ENCODE peak calls at places on chromosomes 5 and 9, in eight cellular contexts. J, E, O, Y, A, W, M and L are unnamed samples.

GRCh38 chr5:94196959-94197358 is 421.4 kb downstream of the KIAA0825 start:
- DNase-seq in J (no peak), E (no peak), O (no peak), Y (no peak), A (no peak), W (no peak), M (no peak), L (no peak)

GRCh38 chr5:147455321-147455720 is 54.5 kb downstream of the DPYSL3 start:
- DNase-seq in J (peak), E (peak), O (no peak), Y (peak), A (peak), W (peak), M (no peak), L (no peak)

GRCh38 chr5:39437469-39437868 is 12.7 kb upstream of the DAB2 start:
- DNase-seq in J (no peak), E (no peak), O (no peak), Y (peak), A (no peak), W (no peak), M (no peak), L (no peak)

GRCh38 chr5:68277427-68277826 is 61.9 kb downstream of the PIK3R1 start:
- DNase-seq in J (peak), E (no peak), O (no peak), Y (peak), A (no peak), W (peak), M (peak), L (no peak)

GRCh38 chr9:135489188-135489918 is 9.8 kb downstream of the PPP1R26 start:
- DNase-seq in J (no peak), E (no peak), O (no peak), Y (no peak), A (no peak), W (no peak), M (no peak), L (no peak)

GRCh38 chr5:103057208-103058130 is 62.5 kb downstream of the GIN1 start:
- DNase-seq in J (peak), E (no peak), O (no peak), Y (peak), A (no peak), W (peak), M (peak), L (no peak)

GRCh38 chr9:94672811-94673487 is 33.6 kb upstream of the FBP1 start:
- DNase-seq in J (peak), E (no peak), O (no peak), Y (peak), A (peak), W (peak), M (peak), L (no peak)

GRCh38 chr9:130336885-130337284 is 71.3 kb downstream of the HMCN2 start:
- DNase-seq in J (no peak), E (no peak), O (no peak), Y (no peak), A (no peak), W (no peak), M (no peak), L (no peak)

GRCh38 chr9:115614931-115615401 is 497.0 kb upstream of the TNC start:
- DNase-seq in J (peak), E (no peak), O (no peak), Y (peak), A (no peak), W (peak), M (peak), L (no peak)

GRCh38 chr5:137491121-137491520 is 8.0 kb downstream of the SPOCK1 start:
- DNase-seq in J (peak), E (no peak), O (no peak), Y (no peak), A (no peak), W (peak), M (no peak), L (no peak)

GRCh38 chr5:73151733-73152410 is 21.1 kb upstream of the TMEM174 start:
- DNase-seq in J (peak), E (no peak), O (no peak), Y (peak), A (no peak), W (no peak), M (peak), L (no peak)

GRCh38 chr5:35371971-35372426 is 141.7 kb upstream of the PRLR start:
- DNase-seq in J (no peak), E (no peak), O (peak), Y (no peak), A (no peak), W (no peak), M (no peak), L (no peak)

GRCh38 chr9:107749787-107750444 is 260.3 kb upstream of the KLF4 start:
- DNase-seq in J (peak), E (no peak), O (peak), Y (peak), A (peak), W (peak), M (peak), L (no peak)

GRCh38 chr5:143679777-143680176 is 132.2 kb upstream of the HMHB1 start:
- DNase-seq in J (peak), E (no peak), O (no peak), Y (peak), A (no peak), W (peak), M (peak), L (no peak)

GRCh38 chr5:178431063-178431776 is 159.0 kb downstream of the COL23A1 start:
- DNase-seq in J (no peak), E (no peak), O (no peak), Y (no peak), A (no peak), W (no peak), M (no peak), L (no peak)

GRCh38 chr5:151683444-151683843 is 3.3 kb downstream of the SPARC start:
- DNase-seq in J (no peak), E (no peak), O (no peak), Y (peak), A (no peak), W (no peak), M (no peak), L (no peak)

GRCh38 chr9:97873877-97874276 is 20.9 kb downstream of the FOXE1 start:
- DNase-seq in J (peak), E (no peak), O (no peak), Y (peak), A (no peak), W (peak), M (no peak), L (no peak)
- TF ChIP-seq CTCF in J (no peak), E (no peak), O (no peak), Y (no peak), A (no peak), W (no peak), M (no peak), L (no peak)

DNA sequence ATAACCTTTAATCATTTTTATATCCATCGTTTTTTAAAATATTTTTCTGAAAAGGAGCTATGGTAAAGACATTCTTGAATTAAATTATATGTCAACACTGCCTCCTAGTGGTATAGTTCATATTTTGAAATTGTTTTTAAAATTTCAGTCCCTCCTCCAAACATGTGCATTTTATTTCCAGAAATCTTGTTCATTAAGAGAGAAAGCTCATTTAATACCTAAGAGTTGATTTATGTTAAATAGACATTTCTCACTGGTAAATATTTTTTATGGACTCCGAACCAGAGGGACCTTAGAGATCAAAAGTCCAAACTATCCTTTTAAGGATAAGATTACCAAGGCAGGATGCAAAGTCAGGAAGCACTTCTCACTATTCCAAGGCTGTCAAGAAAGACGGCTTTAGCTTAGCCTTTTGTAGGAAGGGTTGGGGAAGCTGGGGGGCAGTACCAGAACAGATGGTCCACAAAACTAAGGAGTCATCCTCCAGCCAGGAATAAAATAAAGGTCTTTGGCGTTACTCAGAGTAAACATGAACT is 21.6 kb downstream of the BHMT start:
- DNase-seq in J (peak), E (peak), O (no peak), Y (peak), A (no peak), W (peak), M (no peak), L (peak)
- TF ChIP-seq CTCF in J (peak), E (peak), O (peak), Y (no peak), A (no peak), W (peak), M (no peak), L (peak)

GRCh38 chr9:728535-728934 is 113.0 kb upstream of the DMRT1 start:
- DNase-seq in J (no peak), E (no peak), O (no peak), Y (no peak), A (no peak), W (no peak), M (no peak), L (no peak)
- TF ChIP-seq CTCF in J (no peak), E (no peak), O (no peak), Y (no peak), A (no peak), W (no peak), M (no peak), L (no peak)

GRCh38 chr5:138568061-138568824 is 7.0 kb downstream of the HSPA9 start:
- DNase-seq in J (peak), E (no peak), O (no peak), Y (peak), A (no peak), W (peak), M (peak), L (no peak)
- TF ChIP-seq CTCF in J (no peak), E (no peak), O (no peak), Y (peak), A (no peak), W (peak), M (no peak), L (no peak)

DNA sequence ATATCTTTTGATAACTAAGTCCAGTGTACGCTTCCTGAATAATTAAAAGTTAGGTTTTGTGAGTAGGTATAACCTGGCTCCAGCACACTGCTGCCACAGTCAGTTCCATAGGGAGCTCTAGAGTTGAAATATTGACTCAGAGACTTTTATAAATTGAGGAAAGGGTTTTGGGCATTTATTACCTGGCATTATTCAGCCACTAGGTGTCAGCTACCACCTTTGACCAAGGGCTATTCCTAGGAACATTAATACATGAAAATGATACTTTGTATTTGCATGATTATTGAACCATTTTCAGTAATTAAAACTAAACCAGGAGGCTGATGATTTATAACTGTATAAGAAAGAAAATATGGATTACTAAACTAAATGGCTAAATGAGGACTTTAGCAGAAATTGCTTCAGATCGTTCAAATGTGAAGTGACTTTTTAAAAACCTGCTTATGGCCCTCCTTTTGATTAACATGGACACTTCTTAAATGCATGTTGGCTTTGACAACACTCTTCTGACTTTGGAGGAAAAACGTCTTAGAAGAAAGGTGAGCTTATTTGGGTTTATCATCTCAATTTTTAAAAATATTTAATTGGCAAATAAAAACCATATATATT is 83.0 kb downstream of the SMC2 start:
- DNase-seq in J (no peak), E (peak), O (no peak), Y (peak), A (no peak), W (peak), M (no peak), L (no peak)
- TF ChIP-seq CTCF in J (no peak), E (peak), O (peak), Y (peak), A (no peak), W (peak), M (peak), L (peak)

DNA sequence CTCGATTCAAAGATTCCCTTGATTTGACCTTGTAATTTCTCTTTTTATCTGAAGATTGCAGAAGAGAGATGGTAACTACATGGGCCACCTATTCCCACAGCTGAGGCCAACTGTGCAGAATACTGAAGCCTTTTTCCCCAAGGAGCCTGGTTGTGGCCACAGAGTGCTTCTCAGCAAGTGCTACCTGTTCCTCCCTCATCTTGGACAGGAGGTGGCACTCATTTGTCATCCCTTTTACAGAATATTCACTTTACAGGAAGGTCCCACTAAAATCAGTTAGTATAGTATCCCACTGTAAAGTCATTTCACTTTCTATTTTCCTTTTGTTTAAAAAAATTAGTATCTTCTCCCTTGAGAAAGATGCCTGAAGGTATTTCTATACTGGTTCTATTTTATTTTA is 346.4 kb downstream of the ARL15 start:
- DNase-seq in J (no peak), E (no peak), O (no peak), Y (no peak), A (no peak), W (no peak), M (no peak), L (no peak)
- TF ChIP-seq CTCF in J (no peak), E (peak), O (no peak), Y (no peak), A (no peak), W (no peak), M (no peak), L (no peak)

GRCh38 chr9:18245911-18246310 is 228.0 kb upstream of the ADAMTSL1 start:
- DNase-seq in J (peak), E (no peak), O (no peak), Y (peak), A (no peak), W (no peak), M (no peak), L (no peak)
- TF ChIP-seq CTCF in J (peak), E (no peak), O (no peak), Y (peak), A (peak), W (peak), M (peak), L (no peak)